ENCODE peak calls at places on chromosomes 1 and 21, in seven cellular contexts. H is endothelial cell; F is epithelial cell of prostate; A is ovary; W is activated T-helper 1 cell treated with Interleukin-2 at 50 U/mL for 16 hours; Y is activated CD8-positive, alpha-beta memory T cell treated with anti-CD3 and anti-CD28 coated beads for 1 hour; P is SJSA1. U is an unnamed sample.

GRCh38 chr1:73537400-73537799 is 660.6 kb downstream of the LRRIQ3 start:
- DNase-seq in H (no peak), F (no peak), A (no peak), W (no peak), Y (no peak), P (no peak), U (no peak)

GRCh38 chr21:46000182-46000730 is 18.7 kb downstream of the COL6A1 start:
- DNase-seq in H (peak; percentile 2), F (no peak), A (peak; percentile 43), W (no peak), Y (no peak), P (no peak), U (no peak)

GRCh38 chr1:210633636-210634035 is 304.9 kb downstream of the HHAT start:
- DNase-seq in H (no peak), F (no peak), A (no peak), W (no peak), Y (no peak), P (no peak), U (no peak)

GRCh38 chr1:53549781-53550180 is 90.6 kb downstream of the DMRTB1 start:
- DNase-seq in H (no peak), F (no peak), A (no peak), W (no peak), Y (no peak), P (no peak), U (no peak)

GRCh38 chr1:68104155-68104554 is 53.7 kb upstream of the DIRAS3 start:
- DNase-seq in H (no peak), F (no peak), A (no peak), W (no peak), Y (no peak), P (no peak), U (no peak)

GRCh38 chr1:219092206-219092605 is 81.5 kb upstream of the LYPLAL1 start:
- DNase-seq in H (no peak), F (peak; percentile 8), A (no peak), W (no peak), Y (no peak), P (no peak), U (no peak)

GRCh38 chr1:93980320-93980744 is 71.1 kb upstream of the GCLM start:
- DNase-seq in H (peak; percentile 42), F (no peak), A (no peak), W (no peak), Y (no peak), P (no peak), U (no peak)

GRCh38 chr21:32782698-32783097 is 11.1 kb upstream of the PAXBP1 start:
- DNase-seq in H (no peak), F (no peak), A (no peak), W (no peak), Y (no peak), P (no peak), U (no peak)

GRCh38 chr21:27476696-27477095 is 509.8 kb upstream of the ADAMTS5 start:
- DNase-seq in H (no peak), F (no peak), A (peak; percentile 15), W (no peak), Y (no peak), P (no peak), U (no peak)

GRCh38 chr1:173249349-173249748 is 42.2 kb upstream of the TNFSF4 start:
- DNase-seq in H (no peak), F (peak; percentile 10), A (no peak), W (no peak), Y (no peak), P (no peak), U (no peak)

GRCh38 chr1:202155478-202156021 is 4.9 kb downstream of the PTPN7 start:
- DNase-seq in H (no peak), F (no peak), A (peak; percentile 61), W (no peak), Y (no peak), P (no peak), U (peak; percentile 48)

GRCh38 chr1:244369256-244370057 is 82.3 kb downstream of the ADSS2 start:
- DNase-seq in H (no peak), F (peak; percentile 12), A (no peak), W (no peak), Y (no peak), P (no peak), U (no peak)

GRCh38 chr1:20590313-20590777 is 1.4 kb downstream of the CDA start:
- DNase-seq in H (no peak), F (no peak), A (no peak), W (no peak), Y (no peak), P (no peak), U (no peak)

GRCh38 chr1:143497374-143497747 is 474.4 kb downstream of the FAM72C start:
- DNase-seq in H (no peak), F (no peak), A (no peak), W (no peak), Y (no peak), P (no peak), U (no peak)

GRCh38 chr1:87369736-87370135 is 41.1 kb downstream of the LMO4 start:
- DNase-seq in H (no peak), F (no peak), A (no peak), W (no peak), Y (no peak), P (no peak), U (no peak)

GRCh38 chr1:55854911-55855310 is 639.7 kb upstream of the USP24 start:
- DNase-seq in H (no peak), F (no peak), A (no peak), W (no peak), Y (no peak), P (no peak), U (no peak)

GRCh38 chr1:7473223-7474142 is 297.6 kb upstream of the VAMP3 start:
- DNase-seq in H (no peak), F (no peak), A (no peak), W (no peak), Y (no peak), P (no peak), U (no peak)

GRCh38 chr1:14849038-14849437 is 250.6 kb downstream of the KAZN start:
- DNase-seq in H (no peak), F (no peak), A (no peak), W (no peak), Y (no peak), P (no peak), U (no peak)

GRCh38 chr1:225763815-225764548 is 13.6 kb upstream of the SRP9 start:
- DNase-seq in H (no peak), F (no peak), A (peak; percentile 65), W (no peak), Y (no peak), P (no peak), U (no peak)

GRCh38 chr21:33069994-33070811 is at the start of gene OLIG1:
- DNase-seq in H (peak; percentile 67), F (no peak), A (no peak), W (no peak), Y (no peak), P (no peak), U (no peak)

GRCh38 chr1:227268943-227269342 is 49.3 kb downstream of the CDC42BPA start:
- DNase-seq in H (no peak), F (no peak), A (no peak), W (no peak), Y (no peak), P (no peak), U (no peak)

GRCh38 chr1:219657186-219657585 is 44.3 kb upstream of the ZC3H11B start:
- DNase-seq in H (no peak), F (no peak), A (no peak), W (no peak), Y (no peak), P (no peak), U (no peak)

GRCh38 chr1:219298581-219299148 is 125.0 kb downstream of the LYPLAL1 start:
- DNase-seq in H (no peak), F (no peak), A (no peak), W (no peak), Y (no peak), P (no peak), U (no peak)

GRCh38 chr1:154148787-154149186 is 6.1 kb downstream of the NUP210L start:
- DNase-seq in H (no peak), F (no peak), A (no peak), W (no peak), Y (no peak), P (no peak), U (no peak)

GRCh38 chr1:204307334-204307883 is 52.3 kb downstream of the PLEKHA6 start:
- DNase-seq in H (peak; percentile 15), F (no peak), A (peak; percentile 49), W (no peak), Y (no peak), P (no peak), U (no peak)

GRCh38 chr1:25805863-25806225 is 5.9 kb downstream of the SELENON start:
- DNase-seq in H (no peak), F (no peak), A (no peak), W (no peak), Y (no peak), P (no peak), U (no peak)

GRCh38 chr1:75035536-75035935 is 98.7 kb upstream of the LHX8 start:
- DNase-seq in H (no peak), F (no peak), A (no peak), W (no peak), Y (no peak), P (no peak), U (no peak)

GRCh38 chr1:24503003-24503751 is 541 bp downstream of the RCAN3 start:
- DNase-seq in H (peak; percentile 9), F (no peak), A (no peak), W (no peak), Y (no peak), P (peak; percentile 41), U (peak; percentile 41)

GRCh38 chr1:110425196-110425595 is 17.7 kb upstream of the LAMTOR5 start:
- DNase-seq in H (no peak), F (no peak), A (no peak), W (no peak), Y (no peak), P (no peak), U (no peak)

GRCh38 chr1:184208622-184209021 is 157.1 kb downstream of the TSEN15 start:
- DNase-seq in H (no peak), F (no peak), A (no peak), W (no peak), Y (no peak), P (no peak), U (no peak)

GRCh38 chr1:154316704-154317103 is 4.2 kb upstream of the AQP10 start:
- DNase-seq in H (no peak), F (no peak), A (no peak), W (no peak), Y (no peak), P (no peak), U (no peak)